ENCODE peak calls at places on chromosome 9, in five cellular contexts. One of them, this sample, is unnamed.

GRCh38 chr9:8978334-8978733 is 1178.8 kb upstream of the DMAC1 start:
- DNase-seq in testis: no peak
- DNase-seq in brain microvascular endothelial cell: no peak
- DNase-seq in cardiac muscle cell: no peak
- DNase-seq in tibial nerve: no peak
- DNase-seq in this sample: no peak

GRCh38 chr9:82606761-82607382 is 456.1 kb downstream of the RASEF start:
- DNase-seq in testis: peak; percentile 58
- DNase-seq in brain microvascular endothelial cell: peak; percentile 74
- DNase-seq in cardiac muscle cell: peak; percentile 81
- DNase-seq in tibial nerve: no peak
- DNase-seq in this sample: peak; percentile 53

GRCh38 chr9:87084407-87084806 is 137.1 kb upstream of the GAS1 start:
- DNase-seq in testis: no peak
- DNase-seq in brain microvascular endothelial cell: no peak
- DNase-seq in cardiac muscle cell: no peak
- DNase-seq in tibial nerve: no peak
- DNase-seq in this sample: no peak

GRCh38 chr9:92071634-92072033 is 43.6 kb downstream of the SPTLC1 start:
- DNase-seq in testis: no peak
- DNase-seq in brain microvascular endothelial cell: no peak
- DNase-seq in cardiac muscle cell: no peak
- DNase-seq in tibial nerve: no peak
- DNase-seq in this sample: no peak

GRCh38 chr9:1726993-1727759 is 288.0 kb upstream of the SMARCA2 start:
- DNase-seq in testis: no peak
- DNase-seq in brain microvascular endothelial cell: no peak
- DNase-seq in cardiac muscle cell: no peak
- DNase-seq in tibial nerve: no peak
- DNase-seq in this sample: peak; percentile 35

GRCh38 chr9:17322882-17323864 is 188.3 kb downstream of the CNTLN start:
- DNase-seq in testis: no peak
- DNase-seq in brain microvascular endothelial cell: no peak
- DNase-seq in cardiac muscle cell: no peak
- DNase-seq in tibial nerve: no peak
- DNase-seq in this sample: no peak

GRCh38 chr9:35267716-35268115 is 105.9 kb downstream of the UNC13B start:
- DNase-seq in testis: no peak
- DNase-seq in brain microvascular endothelial cell: peak; percentile 41
- DNase-seq in cardiac muscle cell: peak; percentile 74
- DNase-seq in tibial nerve: no peak
- DNase-seq in this sample: no peak

GRCh38 chr9:124040935-124041816 is 29.6 kb downstream of the LHX2 start:
- DNase-seq in testis: peak; percentile 77
- DNase-seq in brain microvascular endothelial cell: no peak
- DNase-seq in cardiac muscle cell: no peak
- DNase-seq in tibial nerve: no peak
- DNase-seq in this sample: peak; percentile 97

GRCh38 chr9:118650407-118650806 is 718.8 kb downstream of the BRINP1 start:
- DNase-seq in testis: no peak
- DNase-seq in brain microvascular endothelial cell: no peak
- DNase-seq in cardiac muscle cell: no peak
- DNase-seq in tibial nerve: no peak
- DNase-seq in this sample: no peak

GRCh38 chr9:5563886-5564285 is 53.6 kb downstream of the PDCD1LG2 start:
- DNase-seq in testis: no peak
- DNase-seq in brain microvascular endothelial cell: no peak
- DNase-seq in cardiac muscle cell: no peak
- DNase-seq in tibial nerve: no peak
- DNase-seq in this sample: no peak

GRCh38 chr9:78866228-78867132 is 569.6 kb downstream of the PSAT1 start:
- DNase-seq in testis: no peak
- DNase-seq in brain microvascular endothelial cell: peak; percentile 87
- DNase-seq in cardiac muscle cell: peak; percentile 86
- DNase-seq in tibial nerve: no peak
- DNase-seq in this sample: no peak

GRCh38 chr9:78865757-78866156 is 568.8 kb downstream of the PSAT1 start:
- DNase-seq in testis: no peak
- DNase-seq in brain microvascular endothelial cell: no peak
- DNase-seq in cardiac muscle cell: no peak
- DNase-seq in tibial nerve: no peak
- DNase-seq in this sample: no peak

GRCh38 chr9:78871452-78872331 is 574.8 kb downstream of the PSAT1 start:
- DNase-seq in testis: no peak
- DNase-seq in brain microvascular endothelial cell: peak; percentile 80
- DNase-seq in cardiac muscle cell: peak; percentile 73
- DNase-seq in tibial nerve: no peak
- DNase-seq in this sample: no peak

GRCh38 chr9:78874056-78874455 is 577.1 kb downstream of the PSAT1 start:
- DNase-seq in testis: no peak
- DNase-seq in brain microvascular endothelial cell: no peak
- DNase-seq in cardiac muscle cell: no peak
- DNase-seq in tibial nerve: no peak
- DNase-seq in this sample: no peak

GRCh38 chr9:78871086-78871451 is 574.1 kb downstream of the PSAT1 start:
- DNase-seq in testis: no peak
- DNase-seq in brain microvascular endothelial cell: no peak
- DNase-seq in cardiac muscle cell: no peak
- DNase-seq in tibial nerve: no peak
- DNase-seq in this sample: no peak
- H3K4me3 ChIP-seq in testis: no peak overlapping the region
- H3K4me3 ChIP-seq in brain microvascular endothelial cell: no peak overlapping the region
- H3K4me3 ChIP-seq in cardiac muscle cell: no peak overlapping the region
- H3K4me3 ChIP-seq in tibial nerve: no peak overlapping the region
- H3K4me3 ChIP-seq in this sample: no peak overlapping the region

GRCh38 chr9:137164370-137165249 is 5.2 kb downstream of the LRRC26 start:
- DNase-seq in testis: no peak
- DNase-seq in brain microvascular endothelial cell: no peak
- DNase-seq in cardiac muscle cell: no peak
- DNase-seq in tibial nerve: no peak
- DNase-seq in this sample: peak; percentile 66
- H3K27me3 ChIP-seq in testis: no peaks in the 10 kb centered on the region
- H3K27me3 ChIP-seq in brain microvascular endothelial cell: peaks cover 84% of the 10 kb centered on the region
- H3K27me3 ChIP-seq in cardiac muscle cell: peaks cover 100% of the 10 kb centered on the region
- H3K27me3 ChIP-seq in tibial nerve: peaks cover 91% of the 10 kb centered on the region
- H3K27me3 ChIP-seq in this sample: peaks cover 83% of the 10 kb centered on the region

GRCh38 chr9:34086889-34087288 is 38.2 kb upstream of the UBAP2 start:
- DNase-seq in testis: no peak
- DNase-seq in brain microvascular endothelial cell: no peak
- DNase-seq in cardiac muscle cell: no peak
- DNase-seq in tibial nerve: no peak
- DNase-seq in this sample: no peak

GRCh38 chr9:34089311-34089710 is 37.2 kb downstream of the DCAF12 start:
- DNase-seq in testis: peak; percentile 31
- DNase-seq in brain microvascular endothelial cell: peak; percentile 80
- DNase-seq in cardiac muscle cell: no peak
- DNase-seq in tibial nerve: no peak
- DNase-seq in this sample: no peak

GRCh38 chr9:34084562-34084961 is 35.9 kb upstream of the UBAP2 start:
- DNase-seq in testis: peak; percentile 82
- DNase-seq in brain microvascular endothelial cell: no peak
- DNase-seq in cardiac muscle cell: peak; percentile 54
- DNase-seq in tibial nerve: peak; percentile 21
- DNase-seq in this sample: no peak

GRCh38 chr9:34085581-34086500 is 37.2 kb upstream of the UBAP2 start:
- DNase-seq in testis: peak; percentile 51
- DNase-seq in brain microvascular endothelial cell: no peak
- DNase-seq in cardiac muscle cell: no peak
- DNase-seq in tibial nerve: no peak
- DNase-seq in this sample: no peak

GRCh38 chr9:34087370-34087769 is 38.7 kb upstream of the UBAP2 start:
- DNase-seq in testis: no peak
- DNase-seq in brain microvascular endothelial cell: no peak
- DNase-seq in cardiac muscle cell: no peak
- DNase-seq in tibial nerve: no peak
- DNase-seq in this sample: no peak
- H3K36me3 ChIP-seq in testis: no peaks in the 10 kb centered on the region
- H3K36me3 ChIP-seq in brain microvascular endothelial cell: peaks cover 24% of the 10 kb centered on the region
- H3K36me3 ChIP-seq in cardiac muscle cell: peaks cover 43% of the 10 kb centered on the region
- H3K36me3 ChIP-seq in tibial nerve: peaks cover 5% of the 10 kb centered on the region
- H3K36me3 ChIP-seq in this sample: peaks cover 35% of the 10 kb centered on the region

DNA sequence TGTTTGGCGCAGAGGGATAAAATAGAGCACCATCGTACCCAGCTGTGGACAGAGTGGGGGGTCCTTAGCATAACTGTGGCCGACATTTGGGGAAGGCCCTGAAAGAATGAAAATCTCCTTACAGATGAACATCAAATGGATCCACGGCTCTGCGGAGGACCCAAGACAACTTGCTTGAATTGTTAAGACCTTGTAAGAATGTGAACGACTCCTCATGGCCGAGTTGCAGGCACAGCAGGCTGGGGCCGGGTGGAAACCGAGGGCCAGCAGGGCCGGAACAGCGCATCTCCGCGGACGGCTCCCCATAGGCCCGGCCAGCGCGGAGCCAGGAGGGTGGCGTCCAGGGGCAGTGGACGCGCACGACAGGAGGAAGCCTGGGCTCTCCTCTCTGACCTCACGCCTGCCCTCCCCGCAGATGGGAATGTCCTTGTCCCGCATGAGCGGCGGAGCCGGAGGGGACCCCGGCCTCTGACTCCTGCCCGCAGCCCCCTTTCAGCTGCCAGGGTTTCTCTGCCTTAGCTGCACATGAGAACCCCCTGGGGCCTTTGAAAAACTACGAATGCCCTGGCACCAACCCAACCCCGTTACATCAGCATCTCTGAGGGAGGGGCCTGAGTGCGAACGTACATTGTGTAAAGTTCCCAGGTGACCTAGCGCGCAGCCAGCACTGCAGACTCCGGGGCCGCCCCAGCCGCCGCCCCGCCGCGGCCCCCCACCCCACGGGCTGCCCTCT is 36.2 kb upstream of the PTCH1 start:
- DNase-seq in testis: peak; percentile 80
- DNase-seq in brain microvascular endothelial cell: no peak
- DNase-seq in cardiac muscle cell: peak; percentile 85
- DNase-seq in tibial nerve: peak; percentile 46
- DNase-seq in this sample: peak; percentile 87
- H3K4me3 ChIP-seq in testis: peak overlapping the region; percentile 40
- H3K4me3 ChIP-seq in brain microvascular endothelial cell: peak overlapping the region; percentile 35
- H3K4me3 ChIP-seq in cardiac muscle cell: no peak overlapping the region
- H3K4me3 ChIP-seq in tibial nerve: no peak overlapping the region
- H3K4me3 ChIP-seq in this sample: peak overlapping the region; percentile 51

GRCh38 chr9:21251162-21251561 is 11.4 kb upstream of the IFNA14 start:
- DNase-seq in testis: no peak
- DNase-seq in brain microvascular endothelial cell: no peak
- DNase-seq in cardiac muscle cell: no peak
- DNase-seq in tibial nerve: no peak
- DNase-seq in this sample: no peak
- H3K27me3 ChIP-seq in testis: no peaks in the 10 kb centered on the region
- H3K27me3 ChIP-seq in brain microvascular endothelial cell: peaks cover 2% of the 10 kb centered on the region
- H3K27me3 ChIP-seq in cardiac muscle cell: peaks cover 15% of the 10 kb centered on the region
- H3K27me3 ChIP-seq in tibial nerve: no peaks in the 10 kb centered on the region
- H3K27me3 ChIP-seq in this sample: no peaks in the 10 kb centered on the region

DNA sequence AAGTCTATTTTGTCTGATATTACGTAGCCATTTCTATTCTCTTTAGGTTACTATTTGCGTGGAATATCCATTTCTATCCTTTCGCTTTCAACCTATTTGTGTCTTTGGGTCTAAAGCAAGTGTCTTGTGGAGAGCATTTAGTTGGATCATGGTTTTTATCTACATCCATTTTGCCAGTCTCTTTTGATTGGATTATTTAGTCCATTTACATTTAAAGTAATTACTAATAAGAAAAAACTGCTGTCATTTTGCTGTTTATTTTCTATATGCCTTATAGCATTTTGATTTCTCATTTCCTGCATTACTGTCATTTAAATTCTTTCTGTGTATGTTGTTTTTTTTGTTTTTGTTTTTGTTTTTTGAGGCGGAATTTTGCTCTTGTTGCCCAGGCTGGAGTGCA is 26.0 kb upstream of the UBQLN1 start:
- DNase-seq in testis: no peak
- DNase-seq in brain microvascular endothelial cell: no peak
- DNase-seq in cardiac muscle cell: no peak
- DNase-seq in tibial nerve: no peak
- DNase-seq in this sample: no peak
- H3K36me3 ChIP-seq in testis: no peaks in the 10 kb centered on the region
- H3K36me3 ChIP-seq in brain microvascular endothelial cell: no peaks in the 10 kb centered on the region
- H3K36me3 ChIP-seq in cardiac muscle cell: no peaks in the 10 kb centered on the region
- H3K36me3 ChIP-seq in tibial nerve: no peaks in the 10 kb centered on the region
- H3K36me3 ChIP-seq in this sample: no peaks in the 10 kb centered on the region

DNA sequence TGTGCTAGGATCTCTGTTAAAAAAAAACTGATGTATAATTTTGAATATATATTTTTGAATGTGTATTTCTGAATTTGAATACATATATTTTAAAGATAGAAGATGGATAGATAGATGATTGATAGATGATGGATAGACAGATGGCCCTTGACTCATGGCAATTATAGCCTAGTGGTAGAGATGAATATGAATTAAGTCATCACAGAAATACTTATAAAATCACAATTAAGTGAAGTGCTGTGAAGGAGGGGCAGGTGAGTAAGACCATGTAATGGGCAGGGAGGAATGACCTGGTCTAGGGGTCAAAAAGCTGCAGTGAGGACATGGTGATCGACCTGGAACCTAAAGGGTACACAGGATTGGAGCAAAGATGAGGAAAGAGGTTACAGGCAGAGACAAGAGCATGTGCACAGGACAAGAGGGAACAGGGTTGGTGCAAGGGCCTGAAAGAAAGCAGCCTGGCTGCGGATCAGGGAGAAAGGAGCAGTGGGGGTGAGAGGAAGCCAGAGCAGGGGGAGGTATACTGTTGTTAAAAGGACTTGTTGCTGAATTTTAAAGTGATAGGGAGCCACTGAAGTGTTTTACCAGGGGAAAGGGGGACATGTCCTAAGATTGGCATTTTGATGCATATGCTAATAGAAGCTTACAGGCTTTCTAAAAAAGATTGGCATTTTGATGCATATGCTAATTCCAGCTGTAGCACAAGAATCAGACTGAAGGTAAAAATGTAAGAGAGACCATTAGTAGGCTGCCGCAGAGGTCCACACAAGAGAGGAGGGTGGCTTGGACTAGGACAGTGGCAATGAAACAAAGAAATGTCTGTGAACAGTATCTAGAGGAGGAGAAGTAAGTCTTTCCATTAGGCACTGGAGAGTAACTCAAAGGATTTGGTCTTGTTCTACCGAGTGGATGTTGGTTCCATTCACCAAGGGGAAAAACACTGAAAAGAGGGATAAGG is 527.8 kb downstream of the AGTPBP1 start:
- DNase-seq in testis: no peak
- DNase-seq in brain microvascular endothelial cell: no peak
- DNase-seq in cardiac muscle cell: no peak
- DNase-seq in tibial nerve: no peak
- DNase-seq in this sample: peak; percentile 56
- H3K4me3 ChIP-seq in testis: no peak overlapping the region
- H3K4me3 ChIP-seq in brain microvascular endothelial cell: no peak overlapping the region
- H3K4me3 ChIP-seq in cardiac muscle cell: no peak overlapping the region
- H3K4me3 ChIP-seq in tibial nerve: no peak overlapping the region
- H3K4me3 ChIP-seq in this sample: no peak overlapping the region